ENCODE peak calls at places on chromosomes 13 and 19, in six cellular contexts. B is trophoblast cell, Z is H9, K is neuronal stem cell, D is mesenchymal stem cell, R is H1. V is an unnamed sample.

GRCh38 chr13:94362411-94362909 is 117.0 kb downstream of the DCT start:
- DNase-seq in Z (peak), K (peak), D (peak), R (peak), B (peak), V (peak)

GRCh38 chr13:32538621-32539246 is at the start of gene N4BP2L2:
- DNase-seq in B (peak), D (peak), K (peak), R (peak), Z (peak), V (peak)

GRCh38 chr13:52010890-52011689 is at the start of gene ATP7B:
- DNase-seq in D (peak), Z (peak), R (no peak), K (peak), B (no peak), V (no peak)

GRCh38 chr19:7602240-7602934 is 6.7 kb downstream of the CAMSAP3 start:
- DNase-seq in K (no peak), D (no peak), Z (no peak), R (no peak), B (no peak), V (no peak)

GRCh38 chr19:35545855-35546381 is 492 bp downstream of the TMEM147 start:
- DNase-seq in R (no peak), K (no peak), Z (no peak), B (peak), D (peak), V (no peak)

GRCh38 chr19:46192990-46193650 is 36.4 kb upstream of the IGFL1 start:
- DNase-seq in Z (no peak), R (no peak), K (no peak), D (peak), B (peak), V (peak)

GRCh38 chr13:87680298-87680697 is 9.1 kb downstream of the SLITRK5 start:
- DNase-seq in K (no peak), Z (no peak), D (no peak), R (no peak), B (no peak), V (no peak)

GRCh38 chr13:65460136-65460535 is 1770.0 kb downstream of the PCDH9 start:
- DNase-seq in D (peak), K (no peak), B (no peak), R (no peak), Z (no peak), V (peak)

GRCh38 chr13:99228737-99229691 is 28.4 kb downstream of the UBAC2 start:
- DNase-seq in R (no peak), Z (no peak), K (no peak), B (no peak), D (peak), V (peak)

GRCh38 chr19:54804571-54804970 is 1.2 kb downstream of the KIR2DL4 start:
- DNase-seq in B (no peak), K (no peak), D (no peak), R (no peak), Z (no peak), V (no peak)

GRCh38 chr19:40398417-40399056 is 8.6 kb upstream of the HIPK4 start:
- DNase-seq in Z (peak), B (peak), D (no peak), R (no peak), K (peak), V (no peak)

GRCh38 chr13:114143806-114144605 is 11.6 kb upstream of the RASA3 start:
- DNase-seq in D (no peak), R (no peak), K (no peak), B (no peak), Z (peak), V (no peak)

GRCh38 chr19:2634960-2635359 is 67.5 kb downstream of the GNG7 start:
- DNase-seq in Z (no peak), D (no peak), K (no peak), B (no peak), R (no peak), V (no peak)

GRCh38 chr19:2636897-2637683 is 65.4 kb downstream of the GNG7 start:
- DNase-seq in D (peak), Z (peak), R (no peak), B (peak), K (peak), V (peak)

GRCh38 chr19:2638417-2638940 is 64.0 kb downstream of the GNG7 start:
- DNase-seq in B (no peak), Z (no peak), R (no peak), K (no peak), D (no peak), V (no peak)

GRCh38 chr19:2634228-2634951 is 68.1 kb downstream of the GNG7 start:
- DNase-seq in Z (no peak), D (no peak), R (no peak), K (no peak), B (no peak), V (no peak)

DNA sequence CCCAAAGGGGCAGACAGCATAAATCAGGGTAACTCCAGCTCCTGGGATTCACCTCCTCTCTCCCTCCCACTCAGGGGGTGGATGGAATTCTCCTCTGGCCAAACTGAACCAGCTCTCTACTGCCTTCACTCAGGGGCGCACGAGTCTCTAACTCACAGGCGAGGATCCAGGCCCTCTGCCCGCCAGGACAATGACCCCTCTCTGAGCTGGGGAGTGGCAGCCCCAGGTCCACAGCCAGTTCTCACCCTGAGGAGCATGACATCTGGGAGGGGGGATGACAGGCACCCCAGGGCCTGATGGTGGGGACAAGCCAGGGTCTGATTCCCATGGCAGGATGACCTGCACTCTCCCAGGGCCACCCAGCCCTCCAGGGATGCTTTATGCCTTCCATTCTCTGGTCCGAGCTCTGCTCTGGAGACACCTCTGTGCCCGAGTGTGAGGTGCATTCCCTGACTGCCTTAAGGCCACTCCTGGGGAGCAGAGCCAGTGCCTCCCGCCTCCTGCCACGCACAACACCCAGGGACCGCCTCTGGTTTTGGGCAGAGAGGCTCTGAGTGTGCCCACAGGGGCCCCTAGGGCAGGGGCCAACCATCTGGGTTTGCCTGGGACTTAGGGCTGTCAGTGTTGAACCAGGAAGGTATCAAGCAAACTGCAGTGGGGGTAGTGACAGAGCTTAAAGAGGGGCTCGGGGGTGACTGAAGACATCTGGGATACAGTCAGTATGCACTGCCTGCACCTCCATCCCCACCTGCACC is 66.2 kb downstream of the GNG7 start:
- DNase-seq in D (no peak), Z (no peak), K (no peak), B (no peak), R (no peak), V (no peak)
- H3K27ac ChIP-seq in D (no peak), Z (no peak), K (no peak), B (no peak), R (no peak), V (no peak)

DNA sequence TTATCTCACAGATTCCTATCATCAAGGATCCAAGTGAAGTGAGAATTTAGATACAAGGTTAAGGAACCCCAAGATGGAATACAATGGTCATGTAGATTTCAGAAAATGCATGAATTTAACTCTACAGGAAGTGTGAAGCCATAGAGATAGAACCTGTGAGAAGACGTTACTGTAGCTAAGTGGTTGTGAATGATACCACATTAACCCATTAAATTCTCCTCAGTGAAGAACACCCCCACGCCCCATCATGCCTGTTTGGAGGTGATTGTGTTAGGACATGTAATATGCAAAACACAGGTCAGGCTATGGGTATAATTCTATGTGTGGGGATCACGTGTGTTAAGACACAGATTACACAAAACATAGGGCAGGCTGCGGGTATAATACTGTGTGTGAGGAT is 1166.7 kb downstream of the EFNB2 start:
- DNase-seq in R (no peak), K (no peak), D (no peak), Z (no peak), B (no peak), V (no peak)
- H3K14ac ChIP-seq in R (no peak), K (no peak), D (no peak), Z (no peak), B (no peak), V (no peak)

GRCh38 chr13:41019578-41020347 is 647 bp upstream of the ELF1 start:
- DNase-seq in Z (no peak), K (no peak), D (no peak), R (no peak), B (no peak), V (no peak)

GRCh38 chr13:41017744-41018582 is 1.2 kb downstream of the ELF1 start:
- DNase-seq in R (no peak), D (peak), Z (no peak), K (no peak), B (no peak), V (peak)

GRCh38 chr13:41017153-41017552 is 2.0 kb downstream of the ELF1 start:
- DNase-seq in B (no peak), R (no peak), Z (no peak), K (no peak), D (peak), V (no peak)

GRCh38 chr13:41019027-41019487 is at the start of gene ELF1:
- DNase-seq in K (no peak), B (peak), D (peak), Z (no peak), R (no peak), V (peak)

DNA sequence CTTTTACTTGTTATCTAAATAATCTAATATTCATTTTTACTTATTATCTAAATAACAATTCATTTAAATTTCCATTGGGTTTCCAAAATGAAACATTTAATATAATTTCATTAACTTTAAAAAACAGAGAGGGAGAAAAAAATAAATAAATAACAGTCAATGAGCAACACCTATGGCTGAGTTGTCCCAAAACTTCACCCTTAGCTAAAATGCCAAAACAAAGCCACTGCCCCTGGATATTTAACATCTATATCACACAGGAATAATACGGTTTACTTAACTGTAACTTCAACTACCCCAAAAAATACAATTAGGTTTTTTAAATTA is 570 bp downstream of the ELF1 start:
- DNase-seq in K (no peak), D (no peak), R (no peak), Z (no peak), B (no peak), V (no peak)
- H3K27ac ChIP-seq in K (no peak), D (no peak), R (no peak), Z (no peak), B (no peak), V (no peak)

GRCh38 chr13:30936920-30937319 is 4.5 kb downstream of the TEX26 start:
- DNase-seq in D (no peak), K (no peak), B (no peak), R (no peak), Z (no peak), V (no peak)
- H3K14ac ChIP-seq in D (no peak), K (no peak), B (no peak), R (no peak), Z (no peak), V (no peak)

GRCh38 chr19:32252333-32252669 is 93.1 kb upstream of the ZNF507 start:
- DNase-seq in Z (no peak), D (no peak), K (no peak), B (no peak), R (no peak), V (no peak)
- H3K27ac ChIP-seq in Z (no peak), D (no peak), K (no peak), B (no peak), R (no peak), V (no peak)

GRCh38 chr13:29763426-29764180 is 86.8 kb downstream of the UBL3 start:
- DNase-seq in K (no peak), Z (no peak), D (no peak), R (no peak), B (no peak), V (no peak)
- H3K14ac ChIP-seq in K (no peak), Z (no peak), D (no peak), R (no peak), B (no peak), V (no peak)

DNA sequence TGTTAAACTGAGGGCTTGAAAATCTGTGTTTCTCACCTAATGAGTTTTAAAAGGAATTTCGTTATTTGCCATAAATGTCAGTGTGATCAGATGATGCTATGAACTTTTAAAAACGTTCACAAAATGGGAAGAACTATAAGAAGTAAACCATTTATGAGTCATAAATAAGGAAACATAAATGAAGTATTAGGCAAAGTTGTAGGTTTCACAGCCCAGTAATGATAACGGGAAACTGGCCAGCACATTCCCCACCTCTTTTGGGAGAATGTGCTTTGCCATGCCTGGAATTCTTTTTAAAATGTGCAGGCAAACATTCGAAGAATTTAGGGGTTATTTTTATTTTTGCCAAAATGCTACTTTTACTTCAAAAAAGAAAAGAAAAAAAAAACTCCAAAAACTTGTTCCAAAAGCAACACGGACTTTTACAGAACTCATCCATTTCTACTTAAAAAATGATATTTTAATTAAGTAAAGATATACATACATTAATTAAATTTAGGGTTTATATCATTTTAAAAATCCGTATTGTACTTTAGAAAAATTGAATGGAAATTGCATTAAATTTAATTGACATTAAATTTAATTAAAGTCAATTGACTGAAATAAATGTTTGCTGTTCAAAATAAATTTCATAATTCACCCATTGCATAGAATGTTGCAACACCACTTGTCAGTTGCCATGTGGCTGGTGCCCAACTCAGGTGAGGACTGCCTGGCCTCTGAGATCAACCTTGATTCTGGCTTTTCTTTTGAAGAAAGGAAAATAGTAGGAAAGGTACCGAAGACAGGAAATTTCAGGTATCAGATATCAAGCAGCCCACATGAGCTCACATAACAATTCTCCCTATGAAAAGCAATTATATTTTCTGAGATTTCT is 1198.5 kb downstream of the EFNB2 start:
- DNase-seq in K (no peak), B (no peak), D (no peak), R (no peak), Z (no peak), V (peak)
- H3K27ac ChIP-seq in K (no peak), B (peak), D (no peak), R (no peak), Z (no peak), V (peak)

GRCh38 chr13:54484166-54484565 is 1455.6 kb downstream of the OLFM4 start:
- DNase-seq in R (no peak), K (no peak), Z (no peak), D (no peak), B (no peak), V (no peak)
- H3K14ac ChIP-seq in R (no peak), K (no peak), Z (no peak), D (no peak), B (no peak), V (no peak)

GRCh38 chr19:13209797-13210775 is 59.9 kb downstream of the IER2 start:
- DNase-seq in K (no peak), B (no peak), D (no peak), R (no peak), Z (no peak), V (no peak)
- H3K27ac ChIP-seq in K (peak), B (no peak), D (no peak), R (no peak), Z (no peak), V (no peak)

GRCh38 chr19:30446844-30447243 is 74.7 kb downstream of the ZNF536 start:
- DNase-seq in Z (no peak), R (no peak), B (no peak), D (no peak), K (no peak), V (no peak)
- H3K14ac ChIP-seq in Z (no peak), R (no peak), B (no peak), D (no peak), K (no peak), V (no peak)